ENCODE peak calls at places on chromosomes 4 and X, in four cellular contexts. T is pancreas, O is tibial artery, G is Peyer's patch. U is an unnamed sample.

GRCh38 chrX:10045327-10046000 is 78.3 kb downstream of the CLDN34 start:
- DNase-seq in T (peak; percentile 25), O (peak; percentile 55), G (no peak), U (no peak)

GRCh38 chrX:150473371-150473770 is 95.0 kb upstream of the MTM1 start:
- DNase-seq in T (no peak), O (no peak), G (no peak), U (no peak)

GRCh38 chr4:123478859-123479345 is 82.3 kb downstream of the SPRY1 start:
- DNase-seq in T (peak; percentile 29), O (no peak), G (no peak), U (peak; percentile 52)

GRCh38 chr4:12635629-12636028 is 848.5 kb downstream of the RAB28 start:
- DNase-seq in T (no peak), O (no peak), G (no peak), U (no peak)

GRCh38 chrX:298993-299392 is 17.8 kb downstream of the PLCXD1 start:
- DNase-seq in T (no peak), O (no peak), G (no peak), U (no peak)

GRCh38 chr4:6364581-6364980 is 94.9 kb downstream of the WFS1 start:
- DNase-seq in T (no peak), O (no peak), G (no peak), U (no peak)

GRCh38 chr4:19213388-19213787 is 1038.3 kb upstream of the SLIT2 start:
- DNase-seq in T (no peak), O (no peak), G (no peak), U (no peak)

GRCh38 chrX:119677654-119677981 is 15.3 kb downstream of the SEPTIN6 start:
- DNase-seq in T (no peak), O (no peak), G (no peak), U (no peak)

GRCh38 chr4:7287918-7288280 is 95.6 kb downstream of the SORCS2 start:
- DNase-seq in T (no peak), O (no peak), G (no peak), U (no peak)

GRCh38 chr4:24091632-24092240 is 201.9 kb upstream of the PPARGC1A start:
- DNase-seq in T (no peak), O (no peak), G (no peak), U (no peak)

GRCh38 chr4:7052313-7052712 is 9.1 kb downstream of the TADA2B start:
- DNase-seq in T (no peak), O (no peak), G (no peak), U (no peak)

GRCh38 chrX:49186125-49187027 is at the start of gene PRICKLE3:
- DNase-seq in T (peak; percentile 84), O (peak; percentile 82), G (peak; percentile 87), U (peak; percentile 69)

GRCh38 chr4:174631901-174632758 is 109.8 kb upstream of the HPGD start:
- DNase-seq in T (no peak), O (no peak), G (no peak), U (peak; percentile 70)

GRCh38 chr4:57148177-57148576 is 38.0 kb upstream of the IGFBP7 start:
- DNase-seq in T (no peak), O (no peak), G (no peak), U (no peak)

GRCh38 chrX:4935387-4935786 is 1221.9 kb upstream of the PRKX start:
- DNase-seq in T (no peak), O (no peak), G (no peak), U (no peak)

GRCh38 chr4:14524236-14524635 is 478.0 kb upstream of the CPEB2 start:
- DNase-seq in T (no peak), O (no peak), G (no peak), U (no peak)

GRCh38 chrX:13131511-13132137 is 87.2 kb upstream of the FAM9C start:
- DNase-seq in T (no peak), O (no peak), G (no peak), U (peak; percentile 33)

GRCh38 chr4:53489279-53489889 is 101.9 kb downstream of the LNX1 start:
- DNase-seq in T (no peak), O (no peak), G (no peak), U (no peak)

GRCh38 chr4:68119921-68120320 is 9.7 kb downstream of the TMPRSS11F start:
- DNase-seq in T (no peak), O (no peak), G (no peak), U (no peak)

GRCh38 chrX:47187106-47187677 is 6.4 kb upstream of the UBA1 start:
- DNase-seq in T (no peak), O (no peak), G (no peak), U (no peak)

GRCh38 chr4:98572697-98573096 is 85.7 kb downstream of the TSPAN5 start:
- DNase-seq in T (no peak), O (no peak), G (no peak), U (peak; percentile 5)

GRCh38 chr4:79059631-79060399 is 120.6 kb upstream of the PAQR3 start:
- DNase-seq in T (no peak), O (no peak), G (no peak), U (no peak)

GRCh38 chrX:149274516-149275105 is 230.5 kb downstream of the IDS start:
- DNase-seq in T (no peak), O (no peak), G (no peak), U (no peak)

GRCh38 chr4:156294577-156294976 is 340.9 kb upstream of the CTSO start:
- DNase-seq in T (no peak), O (no peak), G (no peak), U (peak; percentile 36)

GRCh38 chr4:40275065-40275464 is 60.1 kb upstream of the CHRNA9 start:
- DNase-seq in T (no peak), O (no peak), G (no peak), U (no peak)

GRCh38 chr4:8742546-8742945 is 129.1 kb downstream of the HMX1 start:
- DNase-seq in T (no peak), O (no peak), G (no peak), U (no peak)

GRCh38 chr4:3121110-3121509 is 46.6 kb downstream of the HTT start:
- DNase-seq in T (no peak), O (no peak), G (no peak), U (no peak)
- H3K27ac ChIP-seq in T (no peak overlapping the region), O (no peak overlapping the region), G (no peak overlapping the region), U (no peak overlapping the region)

DNA sequence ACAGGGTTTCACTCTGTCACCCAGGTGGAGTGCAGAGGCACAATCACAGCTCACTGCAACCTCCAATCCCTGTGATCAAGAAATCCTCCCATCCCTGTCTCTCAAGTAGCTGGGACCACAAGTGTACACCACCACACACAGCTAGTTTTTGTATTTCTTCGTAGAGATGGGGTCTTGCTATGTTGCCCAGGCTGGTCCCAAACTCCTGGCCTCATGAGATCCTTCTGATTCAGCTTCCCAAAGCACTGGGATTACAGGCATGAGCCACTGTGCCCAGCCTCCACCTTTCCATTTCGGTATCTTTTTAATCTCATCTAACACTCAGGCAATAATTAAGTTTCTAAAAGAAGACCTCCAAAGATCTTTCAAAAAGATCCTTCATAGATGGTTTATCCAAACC is 22.9 kb downstream of the ADGRA3 start:
- DNase-seq in T (no peak), O (no peak), G (no peak), U (no peak)
- H3K9me3 ChIP-seq in T (no peaks in the 10 kb centered on the region), O (no peaks in the 10 kb centered on the region), G (no peaks in the 10 kb centered on the region), U (no peaks in the 10 kb centered on the region)

DNA sequence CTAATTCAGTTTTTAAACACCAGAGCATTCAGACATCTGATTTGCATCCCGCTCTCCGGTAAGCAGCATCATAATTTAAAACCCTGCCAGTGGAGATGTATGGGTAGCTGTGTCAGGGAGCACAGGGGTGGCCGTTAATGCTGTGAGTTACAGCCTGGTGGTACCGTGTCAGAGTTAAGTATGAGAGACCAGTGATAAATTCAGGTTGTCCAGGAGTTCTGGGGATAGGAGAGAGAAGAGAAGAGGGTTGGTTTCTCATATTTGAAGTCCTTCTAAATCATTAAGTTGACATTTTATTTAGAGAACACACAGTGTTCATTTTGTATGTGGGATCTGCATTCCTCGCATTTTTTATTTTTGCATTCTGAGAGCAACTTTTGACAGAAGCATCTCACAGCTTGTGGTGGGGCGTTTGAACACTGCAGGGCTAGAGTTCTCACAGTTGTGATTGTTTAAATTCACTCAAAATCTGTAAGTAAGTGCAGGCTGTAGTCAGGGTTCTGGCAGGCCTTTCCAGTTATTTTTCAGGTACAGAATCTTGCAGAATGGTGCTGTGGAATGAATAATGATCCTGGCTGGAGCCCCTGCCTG is 157.6 kb downstream of the DCLK2 start:
- DNase-seq in T (no peak), O (no peak), G (no peak), U (no peak)
- H3K4me3 ChIP-seq in T (no peak overlapping the region), O (no peak overlapping the region), G (no peak overlapping the region), U (no peak overlapping the region)

GRCh38 chrX:40039887-40040286 is 57.9 kb downstream of the BCOR start:
- DNase-seq in T (no peak), O (no peak), G (no peak), U (no peak)

GRCh38 chrX:40037367-40037766 is 60.4 kb downstream of the BCOR start:
- DNase-seq in T (no peak), O (no peak), G (no peak), U (no peak)

GRCh38 chrX:40040686-40041461 is 56.9 kb downstream of the BCOR start:
- DNase-seq in T (no peak), O (no peak), G (no peak), U (no peak)

GRCh38 chrX:40031861-40032422 is 65.8 kb downstream of the BCOR start:
- DNase-seq in T (no peak), O (no peak), G (no peak), U (no peak)

DNA sequence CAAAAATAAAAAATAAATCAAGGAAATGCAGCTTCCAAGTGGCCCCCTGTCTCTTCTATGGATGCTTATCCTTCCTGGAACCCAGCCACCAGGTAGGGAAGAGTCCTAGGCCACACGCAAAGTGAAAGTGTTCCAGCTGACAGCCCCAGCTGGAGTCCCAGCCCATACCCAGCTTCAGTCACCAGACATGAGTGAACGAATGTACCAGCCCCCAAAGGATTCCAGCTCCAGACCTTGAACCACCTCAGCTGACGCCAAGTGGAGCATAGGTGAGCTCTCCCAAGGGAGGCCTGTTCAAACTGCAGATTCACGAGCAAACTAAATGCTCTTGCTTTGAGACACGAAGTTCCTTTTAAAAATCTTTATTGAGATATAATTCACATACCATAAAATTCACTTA is 62.0 kb downstream of the BCOR start:
- DNase-seq in T (no peak), O (no peak), G (no peak), U (no peak)
- H3K27ac ChIP-seq in T (no peak overlapping the region), O (no peak overlapping the region), G (no peak overlapping the region), U (no peak overlapping the region)